ENCODE peak calls at places on chromosome 22, in ten cellular contexts. K is transverse colon, V is endothelial cell, D is H9, Q is lower lobe of right lung, G is WTC11, A is WERI-Rb-1, N is fibroblast of lung, J is BJ, B is coronary artery. R is an unnamed sample.

GRCh38 chr22:46079861-46080821 is 70.2 kb upstream of the PPARA start:
- DNase-seq in K (peak; percentile 60), V (no peak), D (no peak), Q (peak; percentile 56), G (peak; percentile 9), A (no peak), N (peak; percentile 71), J (no peak), B (peak; percentile 96), R (peak; percentile 86)

GRCh38 chr22:31846161-31847115 is 92.6 kb downstream of the DEPDC5 start:
- DNase-seq in K (no peak), V (no peak), D (no peak), Q (no peak), G (peak; percentile 21), A (peak; percentile 19), N (peak; percentile 84), J (no peak), B (no peak), R (peak; percentile 57)

GRCh38 chr22:42635531-42635930 is 4.9 kb downstream of the ATP5MGL start:
- DNase-seq in K (peak; percentile 55), V (no peak), D (no peak), Q (no peak), G (no peak), A (no peak), N (peak; percentile 82), J (peak; percentile 82), B (peak; percentile 97), R (peak; percentile 92)

GRCh38 chr22:44758354-44758969 is 6.1 kb downstream of the ARHGAP8 start:
- DNase-seq in K (no peak), V (no peak), D (no peak), Q (no peak), G (no peak), A (no peak), N (peak; percentile 42), J (no peak), B (no peak), R (peak; percentile 62)

GRCh38 chr22:35727436-35727835 is 9.8 kb downstream of the APOL5 start:
- DNase-seq in K (no peak), V (no peak), D (no peak), Q (no peak), G (no peak), A (no peak), N (peak; percentile 59), J (no peak), B (no peak), R (no peak)

GRCh38 chr22:35695202-35695601 is 22.5 kb upstream of the APOL5 start:
- DNase-seq in K (no peak), V (no peak), D (no peak), Q (no peak), G (no peak), A (no peak), N (no peak), J (no peak), B (no peak), R (no peak)

GRCh38 chr22:37742374-37743092 is 45.7 kb downstream of the TRIOBP start:
- DNase-seq in K (no peak), V (no peak), D (no peak), Q (no peak), G (no peak), A (no peak), N (peak; percentile 87), J (no peak), B (no peak), R (peak; percentile 93)

GRCh38 chr22:32612834-32613233 is 138.2 kb downstream of the FBXO7 start:
- DNase-seq in K (no peak), V (no peak), D (no peak), Q (no peak), G (no peak), A (no peak), N (no peak), J (no peak), B (no peak), R (no peak)

GRCh38 chr22:28935713-28936112 is 52.3 kb downstream of the ZNRF3 start:
- DNase-seq in K (no peak), V (no peak), D (no peak), Q (no peak), G (peak; percentile 28), A (no peak), N (no peak), J (no peak), B (no peak), R (no peak)
- TF ChIP-seq CTCF in K (peak; percentile 12), V (peak; percentile 41), D (peak; percentile 60), Q (peak; percentile 17), G (peak; percentile 42), A (peak; percentile 32), N (peak; percentile 25), J (peak; percentile 28), B (no peak), R (no peak)

GRCh38 chr22:21641795-21642583 is at the start of gene SDF2L1:
- DNase-seq in K (peak; percentile 99), V (peak; percentile 98), D (peak; percentile 99), Q (peak; percentile 99), G (peak; percentile 99), A (peak; percentile 98), N (peak; percentile 98), J (peak; percentile 91), B (peak; percentile 99), R (peak; percentile 98)

GRCh38 chr22:21639359-21639758 is 2.7 kb upstream of the SDF2L1 start:
- DNase-seq in K (no peak), V (no peak), D (no peak), Q (no peak), G (no peak), A (no peak), N (no peak), J (no peak), B (no peak), R (no peak)

GRCh38 chr22:21642584-21643448 is 714 bp downstream of the SDF2L1 start:
- DNase-seq in K (peak; percentile 71), V (peak; percentile 75), D (peak; percentile 80), Q (peak; percentile 58), G (peak; percentile 81), A (peak; percentile 83), N (peak; percentile 41), J (no peak), B (no peak), R (peak; percentile 43)

GRCh38 chr22:21640810-21641209 is 1.3 kb upstream of the SDF2L1 start:
- DNase-seq in K (no peak), V (no peak), D (no peak), Q (no peak), G (no peak), A (no peak), N (no peak), J (no peak), B (no peak), R (no peak)

DNA sequence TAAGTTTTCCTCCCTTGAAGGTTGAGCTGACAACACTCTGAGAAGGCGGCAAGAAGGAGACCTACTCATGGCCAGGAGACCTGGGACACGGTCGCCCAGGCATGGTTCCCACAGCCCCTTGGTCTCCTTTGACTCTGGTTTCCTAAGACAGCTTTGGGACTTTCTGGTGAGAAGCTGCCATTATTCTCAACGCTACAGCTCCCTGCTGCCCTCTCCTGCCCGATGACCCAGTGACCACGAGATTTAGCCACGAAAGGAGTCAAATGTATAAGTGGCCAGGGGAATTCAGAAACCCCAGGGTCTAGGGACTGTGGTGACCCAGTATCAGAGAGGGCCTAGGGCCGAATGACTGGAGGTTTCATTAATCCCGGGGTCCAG is 696 bp upstream of the SDF2L1 start:
- DNase-seq in K (peak; percentile 54), V (peak; percentile 59), D (peak; percentile 60), Q (peak; percentile 64), G (no peak), A (peak; percentile 72), N (peak; percentile 51), J (no peak), B (no peak), R (peak; percentile 58)
- TF ChIP-seq CTCF in K (peak; percentile 40), V (no peak), D (peak; percentile 52), Q (peak; percentile 45), G (no peak), A (peak; percentile 66), N (peak; percentile 51), J (peak; percentile 70), B (no peak), R (peak; percentile 59)

GRCh38 chr22:22813126-22814075 is 74.2 kb upstream of the IGLL5 start:
- DNase-seq in K (no peak), V (no peak), D (no peak), Q (no peak), G (no peak), A (no peak), N (no peak), J (no peak), B (no peak), R (no peak)

GRCh38 chr22:22816766-22817410 is 70.7 kb upstream of the IGLL5 start:
- DNase-seq in K (no peak), V (no peak), D (no peak), Q (no peak), G (no peak), A (no peak), N (no peak), J (no peak), B (no peak), R (no peak)

GRCh38 chr22:22815397-22816170 is 72.0 kb upstream of the IGLL5 start:
- DNase-seq in K (no peak), V (no peak), D (no peak), Q (no peak), G (no peak), A (no peak), N (no peak), J (no peak), B (no peak), R (no peak)

GRCh38 chr22:22816171-22816514 is 71.5 kb upstream of the IGLL5 start:
- DNase-seq in K (no peak), V (no peak), D (no peak), Q (no peak), G (no peak), A (no peak), N (no peak), J (no peak), B (no peak), R (no peak)

DNA sequence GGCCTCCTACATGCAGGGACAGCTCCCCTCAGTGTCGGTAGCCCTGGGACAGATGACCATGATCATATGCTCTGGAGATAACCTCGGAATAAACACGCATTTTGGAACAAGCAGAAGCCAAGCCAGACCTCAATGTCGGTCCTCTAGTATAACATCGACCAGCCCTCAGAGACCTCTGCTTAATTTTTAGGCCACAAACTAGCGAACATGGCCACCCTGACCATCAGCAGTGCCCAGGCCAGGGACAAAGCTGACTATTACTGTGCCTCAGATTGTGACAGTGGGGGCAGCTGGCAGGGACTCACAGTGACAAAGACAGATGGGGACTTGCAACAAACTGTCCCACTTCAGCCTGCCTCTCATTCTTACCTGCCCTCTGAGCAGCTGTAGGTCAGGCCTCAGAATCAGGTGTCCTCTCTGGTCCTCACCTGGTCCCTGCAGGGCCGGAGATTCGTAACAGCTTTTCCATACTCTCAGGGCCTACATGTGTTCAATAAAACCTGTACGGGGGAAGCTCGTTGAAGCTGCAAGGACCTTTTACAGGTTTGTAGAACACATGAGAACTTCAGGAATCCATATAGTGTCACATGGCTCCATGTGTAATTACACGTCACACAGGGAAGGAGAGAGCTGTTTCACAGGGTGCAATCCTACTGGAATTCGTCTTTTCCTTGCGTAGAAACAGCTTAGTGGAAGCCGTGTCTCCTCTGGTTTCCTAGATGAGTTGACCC is 72.8 kb upstream of the IGLL5 start:
- DNase-seq in K (no peak), V (no peak), D (no peak), Q (no peak), G (no peak), A (no peak), N (no peak), J (no peak), B (no peak), R (no peak)
- TF ChIP-seq CTCF in K (no peak), V (no peak), D (no peak), Q (no peak), G (no peak), A (no peak), N (no peak), J (no peak), B (no peak), R (no peak)

GRCh38 chr22:41521166-41521565 is 23.1 kb downstream of the POLR3H start:
- DNase-seq in K (no peak), V (no peak), D (no peak), Q (no peak), G (no peak), A (no peak), N (no peak), J (no peak), B (no peak), R (no peak)

GRCh38 chr22:41516462-41516861 is 27.8 kb downstream of the POLR3H start:
- DNase-seq in K (no peak), V (no peak), D (no peak), Q (no peak), G (no peak), A (no peak), N (no peak), J (no peak), B (no peak), R (no peak)

GRCh38 chr22:41513391-41513790 is 30.9 kb downstream of the POLR3H start:
- DNase-seq in K (no peak), V (no peak), D (no peak), Q (no peak), G (no peak), A (no peak), N (no peak), J (no peak), B (no peak), R (no peak)

GRCh38 chr22:41517172-41518047 is 26.9 kb downstream of the POLR3H start:
- DNase-seq in K (peak; percentile 81), V (peak; percentile 80), D (peak; percentile 64), Q (no peak), G (peak; percentile 86), A (peak; percentile 69), N (peak; percentile 63), J (no peak), B (no peak), R (peak; percentile 58)

GRCh38 chr22:41518048-41518347 is 26.3 kb downstream of the POLR3H start:
- DNase-seq in K (no peak), V (no peak), D (no peak), Q (no peak), G (no peak), A (no peak), N (no peak), J (no peak), B (no peak), R (no peak)
- TF ChIP-seq CTCF in K (no peak), V (no peak), D (peak; percentile 4), Q (no peak), G (no peak), A (no peak), N (no peak), J (no peak), B (no peak), R (no peak)